ENCODE peak calls at places on chromosomes 12 and 14, in eight cellular contexts. One of them, this sample, is unnamed.

GRCh38 chr14:25150934-25151790 is 101.2 kb upstream of the STXBP6 start:
- DNase-seq in smooth muscle cell of the brain vasculature: peak
- DNase-seq in Peyer's patch: no peak
- DNase-seq in neural crest cell: no peak
- DNase-seq in tibial nerve: no peak
- DNase-seq in LoVo: peak
- DNase-seq in stimulated activated CD8-positive, alpha-beta memory T cell treated with anti-CD3 and anti-CD28 coated beads, Interleukin-7, amount 100 ng/mL, for 48 hours: no peak
- DNase-seq in caudate nucleus: no peak
- DNase-seq in this sample: no peak

GRCh38 chr12:124310178-124310577 is 15.3 kb downstream of the RFLNA start:
- DNase-seq in smooth muscle cell of the brain vasculature: no peak
- DNase-seq in Peyer's patch: no peak
- DNase-seq in neural crest cell: no peak
- DNase-seq in tibial nerve: no peak
- DNase-seq in LoVo: no peak
- DNase-seq in stimulated activated CD8-positive, alpha-beta memory T cell treated with anti-CD3 and anti-CD28 coated beads, Interleukin-7, amount 100 ng/mL, for 48 hours: no peak
- DNase-seq in caudate nucleus: no peak
- DNase-seq in this sample: no peak

GRCh38 chr14:105591052-105591451 is 64.7 kb downstream of the TMEM121 start:
- DNase-seq in smooth muscle cell of the brain vasculature: no peak
- DNase-seq in Peyer's patch: no peak
- DNase-seq in neural crest cell: no peak
- DNase-seq in tibial nerve: no peak
- DNase-seq in LoVo: no peak
- DNase-seq in stimulated activated CD8-positive, alpha-beta memory T cell treated with anti-CD3 and anti-CD28 coated beads, Interleukin-7, amount 100 ng/mL, for 48 hours: no peak
- DNase-seq in caudate nucleus: no peak
- DNase-seq in this sample: no peak

GRCh38 chr12:113260127-113260526 is 38.9 kb downstream of the TPCN1 start:
- DNase-seq in smooth muscle cell of the brain vasculature: no peak
- DNase-seq in Peyer's patch: no peak
- DNase-seq in neural crest cell: no peak
- DNase-seq in tibial nerve: no peak
- DNase-seq in LoVo: no peak
- DNase-seq in stimulated activated CD8-positive, alpha-beta memory T cell treated with anti-CD3 and anti-CD28 coated beads, Interleukin-7, amount 100 ng/mL, for 48 hours: no peak
- DNase-seq in caudate nucleus: no peak
- DNase-seq in this sample: no peak

GRCh38 chr14:92427096-92427495 is 86.5 kb upstream of the RIN3 start:
- DNase-seq in smooth muscle cell of the brain vasculature: no peak
- DNase-seq in Peyer's patch: no peak
- DNase-seq in neural crest cell: no peak
- DNase-seq in tibial nerve: no peak
- DNase-seq in LoVo: no peak
- DNase-seq in stimulated activated CD8-positive, alpha-beta memory T cell treated with anti-CD3 and anti-CD28 coated beads, Interleukin-7, amount 100 ng/mL, for 48 hours: no peak
- DNase-seq in caudate nucleus: no peak
- DNase-seq in this sample: no peak

GRCh38 chr14:104443391-104444158 is 136.0 kb upstream of the C14orf180 start:
- DNase-seq in smooth muscle cell of the brain vasculature: no peak
- DNase-seq in Peyer's patch: no peak
- DNase-seq in neural crest cell: no peak
- DNase-seq in tibial nerve: no peak
- DNase-seq in LoVo: no peak
- DNase-seq in stimulated activated CD8-positive, alpha-beta memory T cell treated with anti-CD3 and anti-CD28 coated beads, Interleukin-7, amount 100 ng/mL, for 48 hours: no peak
- DNase-seq in caudate nucleus: no peak
- DNase-seq in this sample: no peak

GRCh38 chr12:100926669-100927248 is 132.2 kb downstream of the ANO4 start:
- DNase-seq in smooth muscle cell of the brain vasculature: no peak
- DNase-seq in Peyer's patch: peak
- DNase-seq in neural crest cell: peak
- DNase-seq in tibial nerve: no peak
- DNase-seq in LoVo: no peak
- DNase-seq in stimulated activated CD8-positive, alpha-beta memory T cell treated with anti-CD3 and anti-CD28 coated beads, Interleukin-7, amount 100 ng/mL, for 48 hours: no peak
- DNase-seq in caudate nucleus: no peak
- DNase-seq in this sample: no peak

GRCh38 chr12:123260081-123260480 is 11.6 kb downstream of the CDK2AP1 start:
- DNase-seq in smooth muscle cell of the brain vasculature: no peak
- DNase-seq in Peyer's patch: no peak
- DNase-seq in neural crest cell: no peak
- DNase-seq in tibial nerve: no peak
- DNase-seq in LoVo: no peak
- DNase-seq in stimulated activated CD8-positive, alpha-beta memory T cell treated with anti-CD3 and anti-CD28 coated beads, Interleukin-7, amount 100 ng/mL, for 48 hours: no peak
- DNase-seq in caudate nucleus: no peak
- DNase-seq in this sample: no peak

GRCh38 chr14:65926504-65926903 is 514.0 kb downstream of the FUT8 start:
- DNase-seq in smooth muscle cell of the brain vasculature: no peak
- DNase-seq in Peyer's patch: no peak
- DNase-seq in neural crest cell: no peak
- DNase-seq in tibial nerve: no peak
- DNase-seq in LoVo: no peak
- DNase-seq in stimulated activated CD8-positive, alpha-beta memory T cell treated with anti-CD3 and anti-CD28 coated beads, Interleukin-7, amount 100 ng/mL, for 48 hours: no peak
- DNase-seq in caudate nucleus: no peak
- DNase-seq in this sample: no peak

GRCh38 chr12:6767301-6767591 is 1.1 kb downstream of the PTMS start:
- DNase-seq in smooth muscle cell of the brain vasculature: no peak
- DNase-seq in Peyer's patch: no peak
- DNase-seq in neural crest cell: no peak
- DNase-seq in tibial nerve: no peak
- DNase-seq in LoVo: peak
- DNase-seq in stimulated activated CD8-positive, alpha-beta memory T cell treated with anti-CD3 and anti-CD28 coated beads, Interleukin-7, amount 100 ng/mL, for 48 hours: no peak
- DNase-seq in caudate nucleus: no peak
- DNase-seq in this sample: no peak

GRCh38 chr12:26124491-26125450 is at the start of gene BHLHE41:
- DNase-seq in smooth muscle cell of the brain vasculature: no peak
- DNase-seq in Peyer's patch: peak
- DNase-seq in neural crest cell: peak
- DNase-seq in tibial nerve: peak
- DNase-seq in LoVo: peak
- DNase-seq in stimulated activated CD8-positive, alpha-beta memory T cell treated with anti-CD3 and anti-CD28 coated beads, Interleukin-7, amount 100 ng/mL, for 48 hours: no peak
- DNase-seq in caudate nucleus: peak
- DNase-seq in this sample: peak

GRCh38 chr12:42483534-42483857 is 106.0 kb downstream of the PRICKLE1 start:
- DNase-seq in smooth muscle cell of the brain vasculature: no peak
- DNase-seq in Peyer's patch: peak
- DNase-seq in neural crest cell: no peak
- DNase-seq in tibial nerve: no peak
- DNase-seq in LoVo: no peak
- DNase-seq in stimulated activated CD8-positive, alpha-beta memory T cell treated with anti-CD3 and anti-CD28 coated beads, Interleukin-7, amount 100 ng/mL, for 48 hours: no peak
- DNase-seq in caudate nucleus: no peak
- DNase-seq in this sample: no peak

GRCh38 chr12:58346032-58346632 is 404.8 kb downstream of the ATP23 start:
- DNase-seq in smooth muscle cell of the brain vasculature: no peak
- DNase-seq in Peyer's patch: no peak
- DNase-seq in neural crest cell: no peak
- DNase-seq in tibial nerve: no peak
- DNase-seq in LoVo: peak
- DNase-seq in stimulated activated CD8-positive, alpha-beta memory T cell treated with anti-CD3 and anti-CD28 coated beads, Interleukin-7, amount 100 ng/mL, for 48 hours: no peak
- DNase-seq in caudate nucleus: no peak
- DNase-seq in this sample: no peak

GRCh38 chr12:22333186-22333745 is 1.2 kb downstream of the ST8SIA1 start:
- DNase-seq in smooth muscle cell of the brain vasculature: no peak
- DNase-seq in Peyer's patch: no peak
- DNase-seq in neural crest cell: no peak
- DNase-seq in tibial nerve: no peak
- DNase-seq in LoVo: no peak
- DNase-seq in stimulated activated CD8-positive, alpha-beta memory T cell treated with anti-CD3 and anti-CD28 coated beads, Interleukin-7, amount 100 ng/mL, for 48 hours: no peak
- DNase-seq in caudate nucleus: no peak
- DNase-seq in this sample: no peak

GRCh38 chr14:42624980-42625761 is 1018.5 kb downstream of the LRFN5 start:
- DNase-seq in smooth muscle cell of the brain vasculature: no peak
- DNase-seq in Peyer's patch: no peak
- DNase-seq in neural crest cell: no peak
- DNase-seq in tibial nerve: no peak
- DNase-seq in LoVo: no peak
- DNase-seq in stimulated activated CD8-positive, alpha-beta memory T cell treated with anti-CD3 and anti-CD28 coated beads, Interleukin-7, amount 100 ng/mL, for 48 hours: no peak
- DNase-seq in caudate nucleus: no peak
- DNase-seq in this sample: no peak

GRCh38 chr12:54222609-54223008 is 33.8 kb upstream of the SMUG1 start:
- DNase-seq in smooth muscle cell of the brain vasculature: no peak
- DNase-seq in Peyer's patch: no peak
- DNase-seq in neural crest cell: no peak
- DNase-seq in tibial nerve: no peak
- DNase-seq in LoVo: peak
- DNase-seq in stimulated activated CD8-positive, alpha-beta memory T cell treated with anti-CD3 and anti-CD28 coated beads, Interleukin-7, amount 100 ng/mL, for 48 hours: no peak
- DNase-seq in caudate nucleus: no peak
- DNase-seq in this sample: no peak

GRCh38 chr14:92646952-92647461 is 101.4 kb downstream of the LGMN start:
- DNase-seq in smooth muscle cell of the brain vasculature: no peak
- DNase-seq in Peyer's patch: no peak
- DNase-seq in neural crest cell: no peak
- DNase-seq in tibial nerve: no peak
- DNase-seq in LoVo: no peak
- DNase-seq in stimulated activated CD8-positive, alpha-beta memory T cell treated with anti-CD3 and anti-CD28 coated beads, Interleukin-7, amount 100 ng/mL, for 48 hours: no peak
- DNase-seq in caudate nucleus: no peak
- DNase-seq in this sample: no peak

GRCh38 chr12:10385181-10385613 is 4.6 kb downstream of the KLRK1 start:
- DNase-seq in smooth muscle cell of the brain vasculature: no peak
- DNase-seq in Peyer's patch: no peak
- DNase-seq in neural crest cell: no peak
- DNase-seq in tibial nerve: no peak
- DNase-seq in LoVo: no peak
- DNase-seq in stimulated activated CD8-positive, alpha-beta memory T cell treated with anti-CD3 and anti-CD28 coated beads, Interleukin-7, amount 100 ng/mL, for 48 hours: no peak
- DNase-seq in caudate nucleus: no peak
- DNase-seq in this sample: no peak